ENCODE peak calls at places on chromosomes 12 and 14, in six cellular contexts. One of them, this sample, is unnamed.

GRCh38 chr14:103816991-103817390 is 30.4 kb downstream of the PPP1R13B start:
- DNase-seq in dorsolateral prefrontal cortex: no peak
- DNase-seq in stomach: no peak
- DNase-seq in GM10248: no peak
- DNase-seq in BJ: no peak
- DNase-seq in sigmoid colon: no peak
- DNase-seq in this sample: no peak

GRCh38 chr14:49820176-49820575 is 32.4 kb downstream of the NEMF start:
- DNase-seq in dorsolateral prefrontal cortex: no peak
- DNase-seq in stomach: no peak
- DNase-seq in GM10248: no peak
- DNase-seq in BJ: no peak
- DNase-seq in sigmoid colon: no peak
- DNase-seq in this sample: no peak

GRCh38 chr14:74549588-74549987 is 56.0 kb downstream of the ISCA2 start:
- DNase-seq in dorsolateral prefrontal cortex: no peak
- DNase-seq in stomach: no peak
- DNase-seq in GM10248: no peak
- DNase-seq in BJ: no peak
- DNase-seq in sigmoid colon: no peak
- DNase-seq in this sample: peak

GRCh38 chr12:89306827-89307498 is 45.3 kb downstream of the DUSP6 start:
- DNase-seq in dorsolateral prefrontal cortex: no peak
- DNase-seq in stomach: no peak
- DNase-seq in GM10248: no peak
- DNase-seq in BJ: no peak
- DNase-seq in sigmoid colon: no peak
- DNase-seq in this sample: no peak

GRCh38 chr12:64077922-64078321 is 144.2 kb downstream of the KICS2 start:
- DNase-seq in dorsolateral prefrontal cortex: no peak
- DNase-seq in stomach: no peak
- DNase-seq in GM10248: no peak
- DNase-seq in BJ: no peak
- DNase-seq in sigmoid colon: no peak
- DNase-seq in this sample: no peak

GRCh38 chr12:91274886-91275285 is 92.3 kb upstream of the DCN start:
- DNase-seq in dorsolateral prefrontal cortex: no peak
- DNase-seq in stomach: no peak
- DNase-seq in GM10248: no peak
- DNase-seq in BJ: peak
- DNase-seq in sigmoid colon: no peak
- DNase-seq in this sample: no peak

GRCh38 chr12:21500786-21501257 is 613 bp downstream of the RECQL start:
- DNase-seq in dorsolateral prefrontal cortex: no peak
- DNase-seq in stomach: no peak
- DNase-seq in GM10248: no peak
- DNase-seq in BJ: no peak
- DNase-seq in sigmoid colon: no peak
- DNase-seq in this sample: no peak

GRCh38 chr12:8860165-8860961 is 37.9 kb downstream of the A2ML1 start:
- DNase-seq in dorsolateral prefrontal cortex: no peak
- DNase-seq in stomach: peak
- DNase-seq in GM10248: peak
- DNase-seq in BJ: no peak
- DNase-seq in sigmoid colon: no peak
- DNase-seq in this sample: peak

GRCh38 chr12:89370850-89371249 is 18.5 kb upstream of the DUSP6 start:
- DNase-seq in dorsolateral prefrontal cortex: no peak
- DNase-seq in stomach: no peak
- DNase-seq in GM10248: no peak
- DNase-seq in BJ: peak
- DNase-seq in sigmoid colon: no peak
- DNase-seq in this sample: peak

GRCh38 chr12:32482226-32482625 is 82.9 kb downstream of the FGD4 start:
- DNase-seq in dorsolateral prefrontal cortex: no peak
- DNase-seq in stomach: no peak
- DNase-seq in GM10248: peak
- DNase-seq in BJ: no peak
- DNase-seq in sigmoid colon: no peak
- DNase-seq in this sample: no peak

GRCh38 chr14:64502476-64503183 is 1.0 kb downstream of the ZBTB25 start:
- DNase-seq in dorsolateral prefrontal cortex: no peak
- DNase-seq in stomach: peak
- DNase-seq in GM10248: no peak
- DNase-seq in BJ: no peak
- DNase-seq in sigmoid colon: peak
- DNase-seq in this sample: no peak

GRCh38 chr12:24034160-24034559 is 84.7 kb upstream of the SOX5 start:
- DNase-seq in dorsolateral prefrontal cortex: no peak
- DNase-seq in stomach: no peak
- DNase-seq in GM10248: no peak
- DNase-seq in BJ: no peak
- DNase-seq in sigmoid colon: no peak
- DNase-seq in this sample: no peak

GRCh38 chr12:54125950-54126695 is 62.7 kb downstream of the SMUG1 start:
- DNase-seq in dorsolateral prefrontal cortex: no peak
- DNase-seq in stomach: peak
- DNase-seq in GM10248: no peak
- DNase-seq in BJ: no peak
- DNase-seq in sigmoid colon: peak
- DNase-seq in this sample: no peak

GRCh38 chr12:108689314-108690190 is 41.8 kb downstream of the CORO1C start:
- DNase-seq in dorsolateral prefrontal cortex: no peak
- DNase-seq in stomach: no peak
- DNase-seq in GM10248: no peak
- DNase-seq in BJ: no peak
- DNase-seq in sigmoid colon: peak
- DNase-seq in this sample: no peak

GRCh38 chr14:67413806-67414769 is 2.1 kb upstream of the PLEK2 start:
- DNase-seq in dorsolateral prefrontal cortex: no peak
- DNase-seq in stomach: no peak
- DNase-seq in GM10248: no peak
- DNase-seq in BJ: peak
- DNase-seq in sigmoid colon: peak
- DNase-seq in this sample: no peak

GRCh38 chr12:3962661-3963483 is 89.7 kb upstream of the PARP11 start:
- DNase-seq in dorsolateral prefrontal cortex: no peak
- DNase-seq in stomach: no peak
- DNase-seq in GM10248: no peak
- DNase-seq in BJ: no peak
- DNase-seq in sigmoid colon: no peak
- DNase-seq in this sample: peak

GRCh38 chr12:21305666-21306065 is 29.1 kb downstream of the SLCO1A2 start:
- DNase-seq in dorsolateral prefrontal cortex: no peak
- DNase-seq in stomach: no peak
- DNase-seq in GM10248: no peak
- DNase-seq in BJ: peak
- DNase-seq in sigmoid colon: no peak
- DNase-seq in this sample: no peak

GRCh38 chr14:54568821-54569591 is 2.1 kb downstream of the SAMD4A start:
- DNase-seq in dorsolateral prefrontal cortex: no peak
- DNase-seq in stomach: no peak
- DNase-seq in GM10248: no peak
- DNase-seq in BJ: no peak
- DNase-seq in sigmoid colon: peak
- DNase-seq in this sample: no peak

GRCh38 chr12:6869049-6870021 is 2.0 kb downstream of the TPI1 start:
- DNase-seq in dorsolateral prefrontal cortex: peak
- DNase-seq in stomach: peak
- DNase-seq in GM10248: peak
- DNase-seq in BJ: no peak
- DNase-seq in sigmoid colon: peak
- DNase-seq in this sample: peak

GRCh38 chr12:34387711-34388635 is 365.7 kb downstream of the ALG10 start:
- DNase-seq in dorsolateral prefrontal cortex: no peak
- DNase-seq in stomach: no peak
- DNase-seq in GM10248: no peak
- DNase-seq in BJ: no peak
- DNase-seq in sigmoid colon: peak
- DNase-seq in this sample: no peak

GRCh38 chr12:46663297-46663696 is 162.5 kb downstream of the SLC38A4 start:
- DNase-seq in dorsolateral prefrontal cortex: no peak
- DNase-seq in stomach: no peak
- DNase-seq in GM10248: no peak
- DNase-seq in BJ: no peak
- DNase-seq in sigmoid colon: no peak
- DNase-seq in this sample: no peak

GRCh38 chr14:92470215-92470614 is 43.4 kb upstream of the RIN3 start:
- DNase-seq in dorsolateral prefrontal cortex: no peak
- DNase-seq in stomach: no peak
- DNase-seq in GM10248: no peak
- DNase-seq in BJ: peak
- DNase-seq in sigmoid colon: no peak
- DNase-seq in this sample: no peak

GRCh38 chr12:1769809-1770494 is 50.4 kb upstream of the LRTM2 start:
- DNase-seq in dorsolateral prefrontal cortex: no peak
- DNase-seq in stomach: no peak
- DNase-seq in GM10248: no peak
- DNase-seq in BJ: no peak
- DNase-seq in sigmoid colon: no peak
- DNase-seq in this sample: no peak

GRCh38 chr12:94242871-94243270 is 94.5 kb downstream of the PLXNC1 start:
- DNase-seq in dorsolateral prefrontal cortex: no peak
- DNase-seq in stomach: no peak
- DNase-seq in GM10248: no peak
- DNase-seq in BJ: no peak
- DNase-seq in sigmoid colon: no peak
- DNase-seq in this sample: no peak

GRCh38 chr12:85310456-85311076 is 30.5 kb downstream of the ALX1 start:
- DNase-seq in dorsolateral prefrontal cortex: no peak
- DNase-seq in stomach: no peak
- DNase-seq in GM10248: no peak
- DNase-seq in BJ: no peak
- DNase-seq in sigmoid colon: no peak
- DNase-seq in this sample: no peak
- TF ChIP-seq CTCF in dorsolateral prefrontal cortex: peak
- TF ChIP-seq CTCF in stomach: no peak
- TF ChIP-seq CTCF in GM10248: no peak
- TF ChIP-seq CTCF in BJ: peak
- TF ChIP-seq CTCF in sigmoid colon: no peak
- TF ChIP-seq CTCF in this sample: no peak

GRCh38 chr12:119014368-119014767 is 33.0 kb downstream of the SRRM4 start:
- DNase-seq in dorsolateral prefrontal cortex: no peak
- DNase-seq in stomach: no peak
- DNase-seq in GM10248: no peak
- DNase-seq in BJ: no peak
- DNase-seq in sigmoid colon: no peak
- DNase-seq in this sample: no peak

GRCh38 chr12:119012179-119012578 is 30.8 kb downstream of the SRRM4 start:
- DNase-seq in dorsolateral prefrontal cortex: no peak
- DNase-seq in stomach: no peak
- DNase-seq in GM10248: no peak
- DNase-seq in BJ: no peak
- DNase-seq in sigmoid colon: no peak
- DNase-seq in this sample: no peak

GRCh38 chr12:119020377-119021360 is 39.3 kb downstream of the SRRM4 start:
- DNase-seq in dorsolateral prefrontal cortex: no peak
- DNase-seq in stomach: peak
- DNase-seq in GM10248: peak
- DNase-seq in BJ: no peak
- DNase-seq in sigmoid colon: no peak
- DNase-seq in this sample: peak

GRCh38 chr12:119013023-119013422 is 31.7 kb downstream of the SRRM4 start:
- DNase-seq in dorsolateral prefrontal cortex: no peak
- DNase-seq in stomach: no peak
- DNase-seq in GM10248: no peak
- DNase-seq in BJ: no peak
- DNase-seq in sigmoid colon: no peak
- DNase-seq in this sample: no peak

DNA sequence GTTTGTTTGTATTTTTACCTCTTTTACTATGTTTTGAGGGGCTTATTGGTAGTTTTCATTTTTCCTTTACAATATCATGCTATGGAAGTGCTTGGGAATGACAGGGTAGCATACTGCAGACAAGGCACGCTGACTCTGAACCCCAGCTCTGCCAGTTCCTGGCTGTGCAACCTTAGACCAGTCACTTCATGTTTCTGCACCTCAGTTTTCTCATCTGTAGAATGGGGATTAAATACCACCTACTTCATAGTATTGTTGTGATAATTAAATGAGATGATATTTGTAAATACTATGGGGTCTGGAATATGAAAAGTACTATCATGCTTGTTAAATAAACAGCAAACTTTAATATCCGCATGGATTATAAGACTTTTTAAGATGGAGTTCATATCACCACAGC is 35.4 kb downstream of the SRRM4 start:
- DNase-seq in dorsolateral prefrontal cortex: no peak
- DNase-seq in stomach: no peak
- DNase-seq in GM10248: no peak
- DNase-seq in BJ: no peak
- DNase-seq in sigmoid colon: no peak
- DNase-seq in this sample: no peak
- TF ChIP-seq CTCF in dorsolateral prefrontal cortex: no peak
- TF ChIP-seq CTCF in stomach: no peak
- TF ChIP-seq CTCF in GM10248: no peak
- TF ChIP-seq CTCF in BJ: no peak
- TF ChIP-seq CTCF in sigmoid colon: no peak
- TF ChIP-seq CTCF in this sample: no peak

DNA sequence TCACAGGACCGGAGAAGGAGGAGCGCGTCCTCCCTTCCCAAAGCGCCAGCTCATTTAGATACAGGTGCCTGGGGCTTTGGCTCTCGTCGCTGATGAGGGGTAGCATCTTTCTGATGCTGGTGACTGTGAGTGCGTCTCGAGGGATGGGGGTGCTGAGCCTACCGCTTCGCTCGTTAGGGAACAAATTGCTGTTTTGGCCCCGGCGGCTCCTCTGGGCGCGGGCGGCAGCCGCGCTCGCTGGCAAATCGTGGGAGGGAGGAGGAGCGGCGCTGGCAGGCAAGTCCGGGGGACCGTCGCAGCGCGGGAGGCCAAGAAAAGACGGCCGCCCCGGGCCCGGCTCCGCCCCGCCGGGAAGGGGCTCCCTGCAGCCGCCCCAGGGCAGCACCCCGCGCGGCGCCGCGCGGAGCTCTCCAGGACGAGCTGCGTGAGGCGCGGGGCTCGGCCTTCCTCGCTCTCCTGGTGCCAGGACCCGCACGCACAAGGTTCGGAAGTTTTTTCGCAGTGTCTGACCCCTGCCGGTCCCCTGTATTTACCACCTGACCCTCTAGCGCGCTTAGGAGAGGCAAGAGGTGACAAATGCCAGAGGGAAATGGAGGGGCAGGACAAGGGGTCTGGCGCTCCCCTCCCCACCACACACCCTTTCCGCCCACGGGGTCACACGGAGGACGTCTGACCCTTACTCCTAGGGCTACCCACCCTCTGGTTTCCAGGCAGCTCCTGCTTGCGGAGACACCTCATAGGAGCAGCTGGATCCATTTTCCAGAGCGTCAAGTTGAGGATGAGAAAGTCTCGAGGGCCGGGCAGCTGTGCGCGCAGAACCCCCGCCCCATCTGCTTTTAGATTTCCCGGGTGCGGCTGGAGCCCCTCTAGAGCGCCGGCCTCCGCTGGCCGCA is 875 bp upstream of the KCNH3 start:
- DNase-seq in dorsolateral prefrontal cortex: no peak
- DNase-seq in stomach: peak
- DNase-seq in GM10248: no peak
- DNase-seq in BJ: no peak
- DNase-seq in sigmoid colon: peak
- DNase-seq in this sample: peak
- TF ChIP-seq CTCF in dorsolateral prefrontal cortex: no peak
- TF ChIP-seq CTCF in stomach: no peak
- TF ChIP-seq CTCF in GM10248: peak
- TF ChIP-seq CTCF in BJ: no peak
- TF ChIP-seq CTCF in sigmoid colon: no peak
- TF ChIP-seq CTCF in this sample: peak

GRCh38 chr12:57613427-57614109 is 2.3 kb downstream of the ARHGEF25 start:
- DNase-seq in dorsolateral prefrontal cortex: no peak
- DNase-seq in stomach: no peak
- DNase-seq in GM10248: peak
- DNase-seq in BJ: no peak
- DNase-seq in sigmoid colon: peak
- DNase-seq in this sample: no peak
- TF ChIP-seq CTCF in dorsolateral prefrontal cortex: no peak
- TF ChIP-seq CTCF in stomach: no peak
- TF ChIP-seq CTCF in GM10248: no peak
- TF ChIP-seq CTCF in BJ: no peak
- TF ChIP-seq CTCF in sigmoid colon: no peak
- TF ChIP-seq CTCF in this sample: no peak

This sample was measured in Caco-2.